ENCODE peak calls at places on chromosomes 16 and 17, in six cellular contexts. Q is mesendoderm, W is H9, D is fibroblast of lung, E is right lobe of liver, U is mesothelial cell of epicardium. L is an unnamed sample.

GRCh38 chr16:1800703-1801102 is 7.2 kb upstream of the IGFALS start:
- DNase-seq in Q (no peak), W (no peak), D (no peak), E (no peak), U (no peak), L (no peak)

GRCh38 chr17:81189670-81190530 is 23.9 kb upstream of the AATK start:
- DNase-seq in Q (peak; percentile 21), W (peak; percentile 58), D (no peak), E (no peak), U (no peak), L (no peak)

GRCh38 chr16:17474037-17474436 is 3.3 kb upstream of the XYLT1 start:
- DNase-seq in Q (peak; percentile 74), W (no peak), D (no peak), E (no peak), U (no peak), L (no peak)

GRCh38 chr17:68491864-68492263 is 20.4 kb upstream of the PRKAR1A start:
- DNase-seq in Q (no peak), W (no peak), D (no peak), E (no peak), U (no peak), L (no peak)

GRCh38 chr17:12070561-12070960 is 49.9 kb downstream of the MAP2K4 start:
- DNase-seq in Q (no peak), W (no peak), D (peak; percentile 77), E (no peak), U (no peak), L (peak; percentile 65)

GRCh38 chr17:7988750-7989178 is 13.7 kb upstream of the GUCY2D start:
- DNase-seq in Q (peak; percentile 56), W (no peak), D (peak; percentile 90), E (no peak), U (no peak), L (peak; percentile 75)

GRCh38 chr17:82349287-82349701 is 9.8 kb upstream of the TEX19 start:
- DNase-seq in Q (no peak), W (no peak), D (no peak), E (no peak), U (no peak), L (no peak)

GRCh38 chr17:40181205-40181604 is 3.9 kb downstream of the RAPGEFL1 start:
- DNase-seq in Q (no peak), W (no peak), D (no peak), E (no peak), U (no peak), L (no peak)

GRCh38 chr16:50446861-50447260 is 78.1 kb upstream of the BRD7 start:
- DNase-seq in Q (no peak), W (no peak), D (no peak), E (no peak), U (no peak), L (no peak)

GRCh38 chr16:85114909-85115567 is 2.8 kb upstream of the CIBAR2 start:
- DNase-seq in Q (peak; percentile 92), W (peak; percentile 96), D (peak; percentile 79), E (peak; percentile 89), U (peak; percentile 94), L (peak; percentile 61)

GRCh38 chr16:3348547-3349167 is 7.0 kb upstream of the OR2C1 start:
- DNase-seq in Q (no peak), W (no peak), D (no peak), E (no peak), U (no peak), L (no peak)

GRCh38 chr16:11350531-11351335 is 5.5 kb downstream of the RMI2 start:
- DNase-seq in Q (no peak), W (no peak), D (peak; percentile 90), E (no peak), U (no peak), L (no peak)

GRCh38 chr17:82399030-82399429 is 19.1 kb upstream of the HEXD start:
- DNase-seq in Q (no peak), W (no peak), D (peak; percentile 70), E (no peak), U (no peak), L (no peak)

GRCh38 chr17:31068291-31068690 is 26.5 kb upstream of the NF1 start:
- DNase-seq in Q (peak; percentile 79), W (peak; percentile 82), D (peak; percentile 25), E (peak; percentile 24), U (no peak), L (peak; percentile 45)

GRCh38 chr17:56597495-56597990 is 4.0 kb downstream of the NOG start:
- DNase-seq in Q (peak; percentile 82), W (peak; percentile 66), D (no peak), E (peak; percentile 38), U (peak; percentile 91), L (no peak)

L was measured in mammary epithelial cell.